ENCODE peak calls at places on chromosomes 6 and 20, in five cellular contexts. D is HepG2, L is GM12878, F is K562, O is SK-N-SH. G is an unnamed sample.

GRCh38 chr20:57243480-57244220 is 22.8 kb downstream of the BMP7 start:
- DNase-seq in D (no peak), F (no peak), O (no peak), L (no peak), G (no peak)

GRCh38 chr6:119960065-119960464 is 610.5 kb upstream of the MAN1A1 start:
- DNase-seq in L (no peak), O (no peak), D (no peak), F (no peak), G (no peak)

GRCh38 chr6:53300656-53301551 is 47.8 kb downstream of the ELOVL5 start:
- DNase-seq in F (no peak), L (no peak), D (peak; percentile 15), O (no peak), G (no peak)

GRCh38 chr6:121504227-121504626 is 68.8 kb downstream of the GJA1 start:
- DNase-seq in D (no peak), L (no peak), F (no peak), O (no peak), G (no peak)

GRCh38 chr20:13008761-13009681 is at the start of gene SPTLC3:
- DNase-seq in F (no peak), O (no peak), L (no peak), D (peak; percentile 56), G (no peak)

GRCh38 chr6:167485186-167485978 is 160.5 kb downstream of the TTLL2 start:
- DNase-seq in L (no peak), D (peak; percentile 39), F (peak; percentile 54), O (peak; percentile 58), G (no peak)

GRCh38 chr6:65448806-65449397 is 258.1 kb downstream of the EYS start:
- DNase-seq in D (no peak), F (no peak), O (no peak), L (no peak), G (no peak)

GRCh38 chr6:34190504-34191122 is 44.7 kb upstream of the GRM4 start:
- DNase-seq in L (no peak), O (no peak), F (no peak), D (no peak), G (no peak)

GRCh38 chr20:61733891-61734732 is 331.6 kb downstream of the TAF4 start:
- DNase-seq in D (no peak), O (no peak), F (no peak), L (no peak), G (no peak)

GRCh38 chr20:5665417-5665816 is 84.8 kb upstream of the SHLD1 start:
- DNase-seq in D (no peak), F (no peak), O (no peak), L (no peak), G (no peak)

GRCh38 chr20:40961686-40962640 is 66.7 kb upstream of the TOP1 start:
- DNase-seq in F (no peak), O (no peak), D (no peak), L (no peak), G (no peak)

GRCh38 chr20:51360451-51361230 is 181.9 kb downstream of the NFATC2 start:
- DNase-seq in L (no peak), D (no peak), F (no peak), O (no peak), G (no peak)

GRCh38 chr6:170175644-170176620 is 114.9 kb downstream of the DLL1 start:
- DNase-seq in D (no peak), O (peak; percentile 51), L (no peak), F (no peak), G (no peak)

GRCh38 chr20:50758992-50759391 is 27.6 kb downstream of the PARD6B start:
- DNase-seq in D (no peak), O (no peak), F (no peak), L (no peak), G (no peak)

GRCh38 chr6:73580247-73581149 is 59.7 kb upstream of the EEF1A1 start:
- DNase-seq in F (peak; percentile 88), L (peak; percentile 61), O (peak; percentile 36), D (peak; percentile 93), G (peak; percentile 71)

GRCh38 chr6:63475707-63476106 is 96.6 kb upstream of the LOC128125822 start:
- DNase-seq in L (no peak), O (no peak), D (peak; percentile 16), F (no peak), G (no peak)

GRCh38 chr6:29667158-29667557 is 10.3 kb downstream of the MOG start:
- DNase-seq in O (no peak), D (no peak), F (no peak), L (no peak), G (no peak)

GRCh38 chr20:35088231-35088794 is 4.3 kb downstream of the TRPC4AP start:
- DNase-seq in F (no peak), D (no peak), L (no peak), O (no peak), G (no peak)

GRCh38 chr6:37492236-37493046 is 7.3 kb downstream of the CCDC167 start:
- DNase-seq in F (no peak), O (no peak), L (no peak), D (no peak), G (no peak)

GRCh38 chr6:122800906-122801305 is 11.8 kb downstream of the SMPDL3A start:
- DNase-seq in D (no peak), L (no peak), F (no peak), O (no peak), G (no peak)

GRCh38 chr6:122799140-122799539 is 10.1 kb downstream of the SMPDL3A start:
- DNase-seq in L (no peak), D (no peak), F (no peak), O (no peak), G (no peak)

GRCh38 chr6:122798099-122798641 is 9.1 kb downstream of the SMPDL3A start:
- DNase-seq in F (no peak), L (no peak), O (no peak), D (peak; percentile 92), G (no peak)

GRCh38 chr6:122801397-122801796 is 12.3 kb downstream of the SMPDL3A start:
- DNase-seq in D (no peak), F (no peak), L (no peak), O (no peak), G (no peak)

DNA sequence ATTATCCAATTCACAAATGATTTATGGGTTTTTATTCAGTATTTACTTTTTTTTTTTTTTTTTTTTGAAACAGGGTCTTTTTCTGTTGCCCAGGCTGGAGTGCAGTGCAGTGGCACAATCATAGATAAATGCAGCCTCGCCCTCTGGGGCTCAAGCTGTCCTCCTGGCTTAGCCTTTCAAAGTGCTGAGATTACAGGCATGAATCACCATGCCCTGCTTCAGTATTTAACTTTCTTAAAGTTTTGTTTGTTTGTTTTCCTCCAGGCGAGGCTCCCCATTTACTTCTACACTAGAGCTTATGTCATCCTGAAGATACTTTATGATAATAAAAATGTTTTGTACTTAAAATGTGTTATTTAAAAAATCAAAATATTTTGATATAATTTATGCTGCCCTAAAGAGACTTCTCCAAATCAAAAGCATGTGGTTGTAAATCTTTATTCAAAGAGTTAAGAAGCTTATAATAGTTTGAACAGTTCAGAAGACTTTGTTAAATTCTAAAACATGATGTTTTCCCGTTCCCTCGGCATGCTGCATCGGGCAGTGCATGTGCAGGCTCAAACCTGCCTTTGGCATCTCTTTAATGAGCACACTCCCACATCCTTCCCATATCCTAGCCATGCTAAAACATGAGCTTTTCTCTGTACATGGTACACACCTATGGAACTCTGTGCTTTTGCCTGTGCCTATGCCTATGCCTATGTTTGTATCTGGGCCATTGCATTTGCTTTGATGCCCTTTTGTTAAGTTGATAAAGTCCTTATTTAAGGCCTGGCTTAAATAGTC is 11.1 kb downstream of the SMPDL3A start:
- DNase-seq in D (no peak), L (no peak), F (no peak), O (no peak), G (no peak)
- TF ChIP-seq FOXM1 in D (no peak), L (no peak), F (no peak), O (no peak), G (no peak)

GRCh38 chr20:17640146-17640874 is 41.7 kb downstream of the RRBP1 start:
- DNase-seq in F (no peak), O (no peak), D (no peak), L (no peak), G (no peak)
- TF ChIP-seq FOXM1 in F (no peak), O (no peak), D (no peak), L (no peak), G (no peak)

GRCh38 chr6:47416396-47417345 is 60.9 kb upstream of the CD2AP start:
- DNase-seq in L (no peak), F (no peak), O (no peak), D (no peak), G (no peak)

GRCh38 chr6:47419621-47420020 is 58.0 kb upstream of the CD2AP start:
- DNase-seq in O (no peak), L (no peak), D (peak; percentile 29), F (no peak), G (no peak)

GRCh38 chr6:47414517-47415167 is 62.9 kb upstream of the CD2AP start:
- DNase-seq in O (no peak), F (peak; percentile 32), D (peak; percentile 33), L (peak; percentile 47), G (no peak)

GRCh38 chr6:47413752-47414516 is 63.7 kb upstream of the CD2AP start:
- DNase-seq in D (peak; percentile 64), L (peak; percentile 60), F (peak; percentile 74), O (peak; percentile 45), G (peak; percentile 60)
- TF ChIP-seq FOXM1 in D (no peak), L (no peak), F (no peak), O (no peak), G (no peak)

GRCh38 chr6:17866876-17867444 is 120.5 kb downstream of the KIF13A start:
- DNase-seq in D (peak; percentile 47), L (no peak), F (no peak), O (no peak), G (no peak)

GRCh38 chr6:17867880-17868279 is 119.6 kb downstream of the KIF13A start:
- DNase-seq in O (peak; percentile 21), L (no peak), F (no peak), D (peak; percentile 27), G (no peak)

GRCh38 chr6:17865798-17866725 is 121.4 kb downstream of the KIF13A start:
- DNase-seq in D (peak; percentile 53), L (no peak), O (no peak), F (no peak), G (no peak)

GRCh38 chr6:17863971-17864754 is 123.3 kb downstream of the KIF13A start:
- DNase-seq in D (peak; percentile 15), F (no peak), L (no peak), O (no peak), G (no peak)

GRCh38 chr6:17865243-17865642 is 122.2 kb downstream of the KIF13A start:
- DNase-seq in F (no peak), D (no peak), L (no peak), O (no peak), G (no peak)
- TF ChIP-seq FOXM1 in F (no peak), D (no peak), L (no peak), O (no peak), G (no peak)

DNA sequence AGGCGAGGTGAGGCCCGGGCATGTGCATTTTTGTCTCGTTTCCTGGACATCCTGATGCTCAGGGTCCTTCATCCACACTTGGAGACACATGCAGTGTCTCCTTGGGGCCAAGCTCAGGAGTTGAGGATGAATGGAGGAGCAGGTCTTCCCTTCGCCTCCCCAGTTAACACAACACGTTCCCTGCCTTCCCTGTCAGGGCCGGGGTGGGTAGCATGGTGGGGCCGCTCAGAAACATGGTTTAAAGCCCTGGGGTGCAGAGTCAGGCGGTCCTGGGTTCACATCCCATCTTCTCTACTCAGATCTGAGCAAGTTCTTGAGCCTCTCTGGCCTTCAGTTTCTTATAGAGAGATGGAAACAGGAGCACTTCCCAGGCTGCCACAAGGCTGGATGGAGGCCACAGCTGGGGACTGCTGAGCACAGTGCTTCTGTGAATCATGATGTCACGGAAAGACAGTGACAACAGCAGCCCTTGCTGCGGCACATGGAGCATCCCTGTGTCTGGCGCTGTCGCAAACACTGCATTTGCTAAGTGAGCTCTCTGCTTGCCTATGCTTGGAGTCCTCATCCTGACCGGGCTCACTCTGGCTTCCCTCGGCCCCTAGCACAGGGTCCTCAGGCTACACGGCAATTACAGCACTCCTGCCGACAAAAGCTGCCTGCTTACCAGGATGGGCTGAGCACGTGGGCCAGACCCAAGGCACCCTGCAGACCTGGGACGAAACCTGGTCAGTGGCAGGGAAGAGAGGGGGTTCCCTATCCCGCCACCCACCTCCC is 45.6 kb upstream of the STX16 start:
- DNase-seq in D (no peak), L (no peak), O (no peak), F (no peak), G (no peak)
- TF ChIP-seq FOXM1 in D (no peak), L (no peak), O (no peak), F (no peak), G (no peak)